ENCODE peak calls at places on chromosomes 13 and 19, in eight cellular contexts. O is IMR-90; K is activated CD4-positive, alpha-beta T cell treated with anti-CD3 and anti-CD28 coated beads, Interleukin-2, amount 50 U/mL, for 4 hours; C is HFF-Myc; F is stimulated activated CD4-positive, alpha-beta T cell treated with anti-CD3 and anti-CD28 coated beads, Interleukin-2, amount 100 ng/mL, for 48 hours; W is NCI-H226; M is non-pigmented ciliary epithelial cell; P is MV-4-11. Y is an unnamed sample.

GRCh38 chr19:58170860-58171259 is 12.0 kb upstream of the ZNF274 start:
- DNase-seq in O (peak; percentile 42), K (no peak), C (no peak), F (no peak), W (peak; percentile 68), M (no peak), P (no peak), Y (no peak)

GRCh38 chr13:98544105-98544710 is 32.7 kb downstream of the STK24 start:
- DNase-seq in O (no peak), K (no peak), C (no peak), F (no peak), W (no peak), M (no peak), P (no peak), Y (no peak)

GRCh38 chr19:5308471-5309437 is 31.9 kb downstream of the PTPRS start:
- DNase-seq in O (peak; percentile 90), K (no peak), C (no peak), F (no peak), W (peak; percentile 47), M (peak; percentile 55), P (no peak), Y (no peak)

GRCh38 chr19:50785329-50785922 is 4.8 kb upstream of the ACP4 start:
- DNase-seq in O (no peak), K (no peak), C (no peak), F (no peak), W (no peak), M (no peak), P (no peak), Y (no peak)

GRCh38 chr13:29566864-29567263 is 28.6 kb downstream of the SLC7A1 start:
- DNase-seq in O (no peak), K (no peak), C (no peak), F (no peak), W (no peak), M (no peak), P (no peak), Y (no peak)

GRCh38 chr19:54168174-54168917 is 4.6 kb downstream of the TMC4 start:
- DNase-seq in O (peak; percentile 73), K (peak; percentile 88), C (peak; percentile 70), F (peak; percentile 97), W (peak; percentile 75), M (no peak), P (peak; percentile 88), Y (peak; percentile 74)

GRCh38 chr19:1826557-1827521 is 14.8 kb upstream of the ATP8B3 start:
- DNase-seq in O (no peak), K (no peak), C (no peak), F (no peak), W (peak; percentile 25), M (no peak), P (no peak), Y (no peak)

GRCh38 chr19:19490247-19490968 is 24.9 kb downstream of the TSSK6 start:
- DNase-seq in O (peak; percentile 82), K (peak; percentile 77), C (peak; percentile 67), F (peak; percentile 78), W (peak; percentile 41), M (peak; percentile 63), P (peak; percentile 79), Y (peak; percentile 54)

GRCh38 chr19:37718357-37718756 is 1.2 kb downstream of the ZNF607 start:
- DNase-seq in O (no peak), K (no peak), C (no peak), F (no peak), W (no peak), M (no peak), P (no peak), Y (no peak)

GRCh38 chr19:10167459-10167858 is 27.3 kb downstream of the DNMT1 start:
- DNase-seq in O (no peak), K (no peak), C (no peak), F (no peak), W (no peak), M (no peak), P (no peak), Y (no peak)

GRCh38 chr13:112982281-112983041 is 13.4 kb downstream of the MCF2L start:
- DNase-seq in O (no peak), K (no peak), C (no peak), F (no peak), W (no peak), M (no peak), P (no peak), Y (no peak)

GRCh38 chr13:87941244-87941643 is 270.1 kb downstream of the SLITRK5 start:
- DNase-seq in O (no peak), K (no peak), C (no peak), F (no peak), W (no peak), M (no peak), P (no peak), Y (no peak)

GRCh38 chr19:46715620-46716012 is 1.3 kb downstream of the PRKD2 start:
- DNase-seq in O (no peak), K (no peak), C (no peak), F (no peak), W (no peak), M (no peak), P (no peak), Y (no peak)

Y was measured in activated CD8-positive, alpha-beta memory T cell treated with anti-CD3 and anti-CD28 coated beads for 48 hours.